ENCODE peak calls at places on chromosomes 16 and 17, in seven cellular contexts. C, L, K, H, N, I and U are unnamed samples.

GRCh38 chr16:10609410-10609774 is 29.0 kb upstream of the EMP2 start:
- DNase-seq in C (no peak), L (no peak), K (no peak), H (no peak), N (no peak), I (no peak), U (no peak)

GRCh38 chr16:13291934-13292333 is 390.5 kb downstream of the SHISA9 start:
- DNase-seq in C (no peak), L (no peak), K (no peak), H (no peak), N (peak), I (no peak), U (peak)

GRCh38 chr16:24850289-24850931 is 4.6 kb downstream of the SLC5A11 start:
- DNase-seq in C (no peak), L (peak), K (no peak), H (no peak), N (no peak), I (no peak), U (no peak)

GRCh38 chr17:18070861-18071340 is 16.8 kb upstream of the DRG2 start:
- DNase-seq in C (no peak), L (no peak), K (no peak), H (peak), N (peak), I (no peak), U (peak)

GRCh38 chr16:75566889-75567255 is 693 bp downstream of the GABARAPL2 start:
- DNase-seq in C (peak), L (no peak), K (no peak), H (peak), N (no peak), I (peak), U (peak)

GRCh38 chr17:66764559-66764958 is 70.4 kb upstream of the CACNG5 start:
- DNase-seq in C (no peak), L (no peak), K (no peak), H (no peak), N (peak), I (no peak), U (no peak)

GRCh38 chr17:68398731-68399637 is 58.3 kb downstream of the WIPI1 start:
- DNase-seq in C (peak), L (peak), K (peak), H (peak), N (peak), I (peak), U (peak)

GRCh38 chr16:4688674-4689045 is 4.7 kb upstream of the NUDT16L1 start:
- DNase-seq in C (peak), L (no peak), K (no peak), H (no peak), N (no peak), I (no peak), U (no peak)

GRCh38 chr16:85389679-85390470 is 223.2 kb upstream of the GSE1 start:
- DNase-seq in C (peak), L (no peak), K (peak), H (no peak), N (no peak), I (no peak), U (peak)

GRCh38 chr16:19415461-19415860 is 2.2 kb upstream of the TMC5 start:
- DNase-seq in C (no peak), L (peak), K (no peak), H (no peak), N (no peak), I (peak), U (no peak)

DNA sequence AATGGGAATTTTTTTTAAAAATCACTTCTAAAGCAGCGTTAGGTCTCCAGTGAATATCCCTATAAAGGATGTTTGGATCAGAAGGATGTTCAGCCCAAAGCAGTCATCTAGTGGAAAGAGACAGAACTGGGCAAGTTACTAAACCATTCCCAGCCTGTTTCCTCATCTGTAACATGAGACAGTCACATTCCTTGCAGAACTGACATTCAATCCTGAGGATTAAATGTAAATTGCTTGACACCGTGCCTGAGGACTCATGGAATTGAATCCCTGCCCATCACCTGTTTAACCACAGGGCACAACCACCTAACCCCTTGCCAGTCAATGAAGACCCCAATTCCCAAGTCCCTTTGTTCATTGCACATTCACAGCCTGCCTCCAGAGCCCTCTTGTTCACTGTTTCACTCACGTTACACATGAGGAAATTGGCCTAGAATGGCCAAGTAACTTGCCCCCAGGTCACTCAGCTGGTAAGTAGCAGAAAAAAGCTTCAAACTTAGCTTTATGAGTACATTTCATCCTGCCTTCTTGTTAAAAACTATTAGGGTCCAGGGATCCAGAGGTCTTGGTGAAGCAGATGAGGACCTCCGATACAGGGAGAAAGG is 1.4 kb downstream of the CMTM2 start:
- DNase-seq in C (no peak), L (peak), K (no peak), H (no peak), N (no peak), I (no peak), U (no peak)
- TF ChIP-seq CTCF in C (no peak), L (no peak), K (no peak), H (no peak), N (no peak), I (no peak), U (no peak)

GRCh38 chr17:19546289-19547065 is 12.8 kb downstream of the SLC47A1 start:
- DNase-seq in C (no peak), L (no peak), K (peak), H (no peak), N (no peak), I (peak), U (no peak)
- TF ChIP-seq CTCF in C (no peak), L (no peak), K (peak), H (no peak), N (peak), I (peak), U (no peak)

GRCh38 chr16:6362321-6362720 is 970.3 kb upstream of the RBFOX1 start:
- DNase-seq in C (no peak), L (no peak), K (no peak), H (no peak), N (no peak), I (no peak), U (no peak)

GRCh38 chr16:6356881-6357280 is 975.8 kb upstream of the RBFOX1 start:
- DNase-seq in C (no peak), L (no peak), K (no peak), H (no peak), N (no peak), I (no peak), U (no peak)

GRCh38 chr16:6363891-6364607 is 968.6 kb upstream of the RBFOX1 start:
- DNase-seq in C (no peak), L (no peak), K (no peak), H (no peak), N (no peak), I (no peak), U (no peak)

GRCh38 chr16:6360641-6361040 is 972.0 kb upstream of the RBFOX1 start:
- DNase-seq in C (no peak), L (no peak), K (no peak), H (no peak), N (no peak), I (no peak), U (no peak)
- TF ChIP-seq CTCF in C (no peak), L (no peak), K (no peak), H (peak), N (peak), I (no peak), U (peak)

GRCh38 chr16:47577029-47577428 is 115.9 kb downstream of the PHKB start:
- DNase-seq in C (no peak), L (no peak), K (no peak), H (no peak), N (no peak), I (no peak), U (no peak)
- TF ChIP-seq CTCF in C (no peak), L (no peak), K (no peak), H (no peak), N (no peak), I (no peak), U (no peak)

GRCh38 chr17:39667262-39668140 is 752 bp upstream of the PNMT start:
- DNase-seq in C (peak), L (no peak), K (peak), H (no peak), N (no peak), I (peak), U (peak)

GRCh38 chr17:39664581-39665561 is at the start of gene TCAP:
- DNase-seq in C (no peak), L (no peak), K (no peak), H (no peak), N (no peak), I (no peak), U (no peak)

GRCh38 chr17:39666231-39666600 is 1.1 kb downstream of the TCAP start:
- DNase-seq in C (no peak), L (no peak), K (no peak), H (no peak), N (no peak), I (no peak), U (no peak)

GRCh38 chr17:39666601-39667261 is 1.5 kb upstream of the PNMT start:
- DNase-seq in C (no peak), L (no peak), K (no peak), H (no peak), N (no peak), I (no peak), U (no peak)

GRCh38 chr17:39665642-39666221 is 583 bp downstream of the TCAP start:
- DNase-seq in C (no peak), L (no peak), K (no peak), H (no peak), N (peak), I (no peak), U (no peak)
- TF ChIP-seq CTCF in C (no peak), L (no peak), K (no peak), H (no peak), N (peak), I (no peak), U (no peak)

GRCh38 chr17:28644782-28645575 is at the start of gene BLTP2:
- DNase-seq in C (peak), L (peak), K (peak), H (peak), N (peak), I (peak), U (peak)

GRCh38 chr17:28641579-28641978 is 3.4 kb downstream of the BLTP2 start:
- DNase-seq in C (no peak), L (no peak), K (no peak), H (no peak), N (no peak), I (no peak), U (no peak)

GRCh38 chr17:28646039-28646754 is 1.2 kb upstream of the BLTP2 start:
- DNase-seq in C (no peak), L (no peak), K (no peak), H (no peak), N (no peak), I (peak), U (no peak)

GRCh38 chr17:28645576-28645939 is 600 bp upstream of the BLTP2 start:
- DNase-seq in C (no peak), L (no peak), K (no peak), H (no peak), N (no peak), I (peak), U (peak)

GRCh38 chr17:28643979-28644781 is 778 bp downstream of the BLTP2 start:
- DNase-seq in C (peak), L (peak), K (peak), H (peak), N (peak), I (peak), U (peak)
- TF ChIP-seq CTCF in C (peak), L (peak), K (peak), H (peak), N (peak), I (peak), U (peak)

DNA sequence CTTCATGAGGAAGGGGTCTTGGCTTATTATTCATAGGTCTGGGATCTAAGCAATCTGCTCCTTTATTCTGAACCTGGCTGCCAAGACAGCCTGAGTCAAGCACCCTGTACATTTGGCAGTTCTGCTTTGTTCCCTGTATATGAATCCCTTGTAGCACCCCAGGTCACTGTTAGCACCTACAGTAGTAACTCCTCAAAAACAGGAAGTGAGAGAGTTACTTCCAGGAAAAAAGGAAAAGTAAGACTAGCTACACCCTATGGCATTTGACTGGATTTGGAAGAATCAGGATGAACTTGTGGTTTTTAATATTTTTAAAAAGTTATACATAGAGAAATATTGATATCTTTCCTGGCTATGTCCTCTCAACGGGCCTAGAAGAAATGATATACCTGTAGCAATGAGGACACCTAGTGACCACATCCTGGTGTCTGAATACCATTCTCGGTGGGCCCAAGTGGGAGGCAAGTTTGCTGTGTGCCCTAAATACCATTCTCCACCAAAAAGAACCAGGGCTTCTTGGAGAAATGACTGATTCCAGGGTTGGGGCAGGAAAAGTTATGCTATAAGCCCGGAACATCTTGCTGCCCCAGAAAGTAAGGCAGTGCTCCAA is 9.9 kb downstream of the ANKRD40 start:
- DNase-seq in C (no peak), L (no peak), K (no peak), H (no peak), N (no peak), I (no peak), U (no peak)
- TF ChIP-seq CTCF in C (no peak), L (peak), K (no peak), H (no peak), N (peak), I (peak), U (no peak)

GRCh38 chr16:61149709-61150108 is 886.5 kb downstream of the CDH8 start:
- DNase-seq in C (peak), L (no peak), K (no peak), H (no peak), N (no peak), I (no peak), U (no peak)

GRCh38 chr16:61150351-61150750 is 885.9 kb downstream of the CDH8 start:
- DNase-seq in C (no peak), L (no peak), K (no peak), H (no peak), N (no peak), I (no peak), U (no peak)

GRCh38 chr16:61146429-61146828 is 889.8 kb downstream of the CDH8 start:
- DNase-seq in C (no peak), L (no peak), K (no peak), H (no peak), N (no peak), I (no peak), U (no peak)

DNA sequence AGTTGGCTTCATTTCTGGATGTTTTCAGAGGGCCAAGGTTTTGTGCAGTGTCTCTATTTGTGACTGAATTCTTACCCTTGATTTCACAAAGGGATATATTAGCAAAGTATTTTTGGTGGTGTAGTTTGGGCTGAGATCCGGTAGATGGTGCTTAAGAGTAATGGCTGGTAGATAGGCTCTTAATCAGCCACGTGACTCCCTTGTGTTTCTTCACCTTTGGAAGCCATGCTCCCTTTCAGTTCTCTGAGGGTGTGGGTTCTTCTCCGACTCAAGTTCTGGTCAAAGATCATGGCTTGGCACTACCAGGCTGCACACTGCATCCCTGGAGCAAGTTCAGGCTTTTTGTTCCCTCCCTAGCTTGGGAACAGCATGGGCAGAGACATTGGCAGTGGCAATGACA is 887.3 kb downstream of the CDH8 start:
- DNase-seq in C (no peak), L (no peak), K (no peak), H (no peak), N (no peak), I (no peak), U (no peak)
- TF ChIP-seq CTCF in C (no peak), L (peak), K (no peak), H (no peak), N (peak), I (no peak), U (no peak)

DNA sequence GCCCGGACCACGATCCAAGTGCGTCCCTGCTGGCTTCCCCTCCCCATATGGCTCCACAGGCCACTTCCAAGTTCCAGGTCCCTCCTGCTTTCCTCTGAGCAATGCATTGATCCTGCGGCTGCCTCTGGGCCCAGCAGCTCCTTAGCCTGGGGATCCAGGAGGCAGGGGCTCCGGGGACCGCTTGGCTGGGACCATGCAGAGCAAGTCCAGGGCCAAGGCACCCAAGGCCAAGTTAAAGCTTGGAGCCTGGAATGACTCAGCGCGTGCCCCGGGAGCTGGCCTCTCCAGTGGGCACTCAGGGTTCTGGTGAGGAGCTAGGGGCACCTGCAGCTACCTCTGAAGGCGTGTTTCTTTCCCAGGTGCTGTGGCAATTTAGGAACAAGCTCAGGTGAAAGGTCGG is 51.9 kb upstream of the ENPP7 start:
- DNase-seq in C (no peak), L (no peak), K (no peak), H (no peak), N (no peak), I (no peak), U (no peak)
- TF ChIP-seq CTCF in C (no peak), L (no peak), K (no peak), H (no peak), N (no peak), I (no peak), U (no peak)

DNA sequence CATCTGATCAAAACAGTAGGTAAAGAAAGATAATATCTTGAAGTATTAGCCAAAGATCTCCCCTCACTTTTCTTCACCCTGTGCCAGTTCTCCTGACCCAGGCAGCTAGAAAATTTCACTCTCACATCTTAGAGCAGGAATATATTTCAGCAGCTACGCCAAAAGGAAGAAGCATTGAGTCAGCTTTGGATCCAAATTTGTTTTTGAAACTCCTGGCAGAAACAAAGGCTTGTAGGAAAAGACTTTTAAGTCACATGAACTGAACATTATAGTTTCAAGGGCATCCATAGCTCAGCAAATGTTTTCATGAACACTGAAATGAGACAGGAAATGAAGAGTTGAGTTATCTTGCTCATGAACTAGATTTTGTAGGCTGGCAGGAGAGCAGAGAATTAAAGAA is 141.1 kb downstream of the HS3ST3A1 start:
- DNase-seq in C (no peak), L (no peak), K (no peak), H (no peak), N (no peak), I (no peak), U (no peak)
- TF ChIP-seq CTCF in C (no peak), L (no peak), K (no peak), H (no peak), N (no peak), I (no peak), U (no peak)